ENCODE peak calls at places on chromosomes 6 and 20, in nine cellular contexts. K is progenitor cell of endocrine pancreas; F is tibial artery; M is MM.1S; J is CD8-positive, alpha-beta T cell; Z is endothelial cell; A is right lobe of liver; G is AG10803; I is WTC11. P is an unnamed sample.

GRCh38 chr20:52727740-52728456 is 244.3 kb upstream of the TSHZ2 start:
- DNase-seq in K (no peak), F (no peak), M (no peak), J (no peak), Z (no peak), A (no peak), G (no peak), I (no peak), P (no peak)

GRCh38 chr20:36754656-36755222 is 8.8 kb upstream of the NDRG3 start:
- DNase-seq in K (peak), F (no peak), M (peak), J (peak), Z (peak), A (no peak), G (peak), I (peak), P (peak)

GRCh38 chr20:35821807-35822242 is 50.0 kb downstream of the PHF20 start:
- DNase-seq in K (no peak), F (no peak), M (no peak), J (no peak), Z (no peak), A (no peak), G (peak), I (no peak), P (no peak)

GRCh38 chr6:104771258-104771832 is 88.4 kb downstream of the HACE1 start:
- DNase-seq in K (no peak), F (no peak), M (peak), J (no peak), Z (no peak), A (no peak), G (peak), I (no peak), P (no peak)

GRCh38 chr6:131231103-131231502 is 95.8 kb downstream of the AKAP7 start:
- DNase-seq in K (no peak), F (no peak), M (no peak), J (no peak), Z (no peak), A (no peak), G (no peak), I (no peak), P (no peak)

GRCh38 chr6:123655520-123656306 is 19.0 kb upstream of the TRDN start:
- DNase-seq in K (no peak), F (no peak), M (peak), J (no peak), Z (no peak), A (no peak), G (peak), I (no peak), P (no peak)

GRCh38 chr6:51959744-51960383 is 127.5 kb downstream of the PKHD1 start:
- DNase-seq in K (peak), F (peak), M (peak), J (no peak), Z (peak), A (peak), G (peak), I (peak), P (peak)

GRCh38 chr6:26223213-26223612 is 136.0 kb downstream of the HFE start:
- DNase-seq in K (no peak), F (no peak), M (peak), J (no peak), Z (no peak), A (no peak), G (no peak), I (no peak), P (no peak)

GRCh38 chr6:166417285-166417691 is 34.5 kb upstream of the MPC1 start:
- DNase-seq in K (no peak), F (no peak), M (no peak), J (peak), Z (no peak), A (no peak), G (no peak), I (no peak), P (no peak)

DNA sequence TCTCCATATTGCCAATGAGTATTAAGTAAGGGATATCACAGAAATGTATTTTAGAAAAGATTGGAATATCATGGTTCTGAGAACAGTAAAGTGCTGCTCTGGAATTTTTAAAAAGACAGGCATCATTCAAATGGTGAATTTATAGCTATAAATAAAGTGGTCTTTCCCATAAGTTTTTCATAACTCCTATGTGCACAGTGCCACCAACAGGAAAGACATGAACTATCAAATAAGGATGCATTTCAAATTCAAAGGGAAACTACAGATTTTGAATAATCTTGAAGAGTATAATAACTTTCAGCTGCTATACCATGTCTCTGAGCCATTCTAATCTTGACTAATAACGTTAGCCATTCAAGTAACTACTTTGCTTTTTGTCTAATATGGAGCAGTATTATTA is 456.8 kb upstream of the GJE1 start:
- DNase-seq in K (no peak), F (no peak), M (no peak), J (no peak), Z (no peak), A (no peak), G (peak), I (no peak), P (no peak)
- TF ChIP-seq CTCF in K (no peak), F (no peak), M (peak), J (no peak), Z (no peak), A (peak), G (peak), I (no peak), P (no peak)

GRCh38 chr6:153790881-153791473 is 248.1 kb upstream of the OPRM1 start:
- DNase-seq in K (no peak), F (peak), M (no peak), J (no peak), Z (peak), A (no peak), G (no peak), I (peak), P (no peak)
- TF ChIP-seq CTCF in K (peak), F (no peak), M (no peak), J (no peak), Z (no peak), A (peak), G (no peak), I (peak), P (peak)

GRCh38 chr6:20953019-20953418 is 418.8 kb downstream of the CDKAL1 start:
- DNase-seq in K (no peak), F (no peak), M (no peak), J (no peak), Z (peak), A (no peak), G (no peak), I (no peak), P (no peak)
- TF ChIP-seq CTCF in K (peak), F (no peak), M (no peak), J (no peak), Z (no peak), A (no peak), G (no peak), I (no peak), P (no peak)

GRCh38 chr20:1805816-1806215 is 89.4 kb upstream of the SIRPA start:
- DNase-seq in K (no peak), F (no peak), M (no peak), J (no peak), Z (no peak), A (no peak), G (no peak), I (no peak), P (no peak)

GRCh38 chr20:1808101-1808500 is 87.1 kb upstream of the SIRPA start:
- DNase-seq in K (no peak), F (no peak), M (no peak), J (no peak), Z (no peak), A (no peak), G (no peak), I (no peak), P (no peak)

GRCh38 chr20:1805161-1805581 is 90.0 kb upstream of the SIRPA start:
- DNase-seq in K (no peak), F (no peak), M (no peak), J (no peak), Z (no peak), A (no peak), G (peak), I (no peak), P (no peak)

GRCh38 chr20:1807394-1807793 is 87.8 kb upstream of the SIRPA start:
- DNase-seq in K (no peak), F (no peak), M (no peak), J (no peak), Z (no peak), A (no peak), G (no peak), I (no peak), P (no peak)

DNA sequence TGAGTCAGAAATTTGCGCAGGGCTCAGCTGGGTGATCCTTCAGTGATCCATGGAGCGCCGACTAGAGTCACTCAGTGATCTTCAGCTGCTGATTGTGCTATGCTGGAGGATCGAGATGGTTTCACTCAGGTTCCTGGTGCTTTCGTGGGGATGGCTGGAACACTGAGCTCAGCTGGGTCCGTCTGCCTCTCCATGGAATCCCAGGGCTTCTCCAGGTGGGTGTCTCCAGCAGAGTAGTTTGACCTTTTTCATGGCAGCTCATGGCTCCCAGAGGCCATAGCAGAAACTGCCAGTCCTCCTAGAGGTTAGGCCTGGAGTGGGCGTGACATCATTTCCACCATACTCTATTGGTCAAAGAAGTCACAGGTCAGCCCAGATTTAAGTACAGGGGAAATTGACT is 88.8 kb upstream of the SIRPA start:
- DNase-seq in K (no peak), F (no peak), M (no peak), J (no peak), Z (no peak), A (no peak), G (no peak), I (no peak), P (no peak)
- TF ChIP-seq CTCF in K (no peak), F (no peak), M (no peak), J (no peak), Z (no peak), A (no peak), G (no peak), I (no peak), P (no peak)

GRCh38 chr6:14039038-14039437 is 78.5 kb upstream of the CD83 start:
- DNase-seq in K (no peak), F (no peak), M (no peak), J (no peak), Z (no peak), A (no peak), G (no peak), I (no peak), P (no peak)

GRCh38 chr6:14038636-14039035 is 78.9 kb upstream of the CD83 start:
- DNase-seq in K (no peak), F (no peak), M (no peak), J (no peak), Z (no peak), A (no peak), G (no peak), I (no peak), P (no peak)

GRCh38 chr6:14036911-14037310 is 80.7 kb upstream of the CD83 start:
- DNase-seq in K (no peak), F (no peak), M (no peak), J (no peak), Z (no peak), A (no peak), G (no peak), I (no peak), P (no peak)

GRCh38 chr6:14037402-14038277 is 79.9 kb upstream of the CD83 start:
- DNase-seq in K (no peak), F (no peak), M (no peak), J (no peak), Z (no peak), A (no peak), G (peak), I (no peak), P (no peak)

GRCh38 chr6:14040042-14040441 is 77.5 kb upstream of the CD83 start:
- DNase-seq in K (no peak), F (no peak), M (no peak), J (no peak), Z (no peak), A (no peak), G (no peak), I (no peak), P (no peak)
- TF ChIP-seq CTCF in K (peak), F (no peak), M (no peak), J (no peak), Z (peak), A (no peak), G (no peak), I (no peak), P (no peak)

GRCh38 chr6:27866370-27867050 is 45.7 kb downstream of the OR2B2 start:
- DNase-seq in K (no peak), F (no peak), M (peak), J (no peak), Z (no peak), A (no peak), G (peak), I (no peak), P (no peak)

GRCh38 chr6:27867941-27868705 is 44.1 kb downstream of the OR2B2 start:
- DNase-seq in K (no peak), F (no peak), M (no peak), J (no peak), Z (no peak), A (no peak), G (peak), I (no peak), P (no peak)

GRCh38 chr6:27864906-27865883 is 47.0 kb downstream of the OR2B2 start:
- DNase-seq in K (peak), F (peak), M (peak), J (peak), Z (peak), A (peak), G (peak), I (peak), P (peak)

GRCh38 chr6:27865952-27866369 is 46.2 kb downstream of the OR2B2 start:
- DNase-seq in K (no peak), F (no peak), M (peak), J (no peak), Z (peak), A (no peak), G (no peak), I (peak), P (no peak)

DNA sequence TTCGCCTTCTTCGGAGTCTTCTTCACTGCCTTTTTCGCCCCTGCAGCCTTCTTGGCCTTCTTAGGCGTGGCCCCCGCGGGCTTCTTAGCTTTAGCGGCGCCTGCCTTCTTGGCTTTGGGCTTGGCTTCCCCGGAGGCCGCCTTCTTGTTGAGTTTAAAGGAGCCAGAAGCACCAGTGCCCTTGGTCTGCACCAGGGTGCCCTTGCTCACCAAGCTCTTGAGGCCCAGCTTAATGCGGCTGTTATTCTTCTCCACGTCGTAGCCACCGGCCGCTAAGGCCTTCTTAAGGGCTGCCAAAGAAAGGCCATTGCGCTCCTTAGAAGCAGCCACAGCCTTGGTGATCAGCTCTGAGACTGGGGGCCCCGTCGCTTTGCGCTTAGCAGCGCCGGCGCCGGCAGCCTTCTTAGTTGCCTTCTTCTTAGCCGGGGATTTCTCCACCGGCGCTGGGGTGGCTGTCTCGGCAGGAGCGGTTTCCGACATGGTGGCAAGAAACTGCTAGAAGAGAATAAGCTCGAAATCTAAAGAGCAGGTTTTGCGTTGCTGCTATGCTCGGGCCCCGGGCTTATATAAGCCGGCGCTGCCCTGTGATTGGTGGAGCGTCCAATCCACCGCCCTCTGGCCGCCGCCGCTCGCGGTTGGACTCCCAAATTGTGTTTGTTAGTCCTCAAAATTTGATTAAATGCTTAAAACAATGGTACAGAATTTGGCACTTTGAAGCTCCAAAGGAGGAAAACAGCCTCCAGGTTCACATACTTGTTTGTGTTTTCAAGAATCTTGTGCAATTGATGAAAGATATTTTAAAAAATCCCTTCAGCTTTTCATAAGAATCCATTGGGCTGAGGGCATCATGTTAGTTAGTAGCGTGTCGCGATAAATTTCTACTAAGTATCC is 44.9 kb downstream of the OR2B2 start:
- DNase-seq in K (peak), F (peak), M (peak), J (peak), Z (peak), A (peak), G (peak), I (peak), P (peak)
- TF ChIP-seq CTCF in K (no peak), F (no peak), M (no peak), J (no peak), Z (no peak), A (no peak), G (no peak), I (no peak), P (no peak)